ENCODE peak calls at places on chromosome 18, in six cellular contexts. O is GM13976, P is nephron progenitor cell, L is progenitor cell of endocrine pancreas, H is cardiac fibroblast, I is A549. A is an unnamed sample.

GRCh38 chr18:72174972-72175649 is 369.0 kb downstream of the CBLN2 start:
- DNase-seq in O (no peak), P (no peak), L (no peak), H (no peak), I (no peak), A (no peak)

GRCh38 chr18:70022636-70023035 is 75.0 kb upstream of the CD226 start:
- DNase-seq in O (no peak), P (no peak), L (no peak), H (no peak), I (no peak), A (no peak)

GRCh38 chr18:77127769-77128671 is 4.6 kb downstream of the MBP start:
- DNase-seq in O (no peak), P (no peak), L (no peak), H (peak), I (peak), A (no peak)

GRCh38 chr18:78522507-78522906 is 457.1 kb upstream of the SALL3 start:
- DNase-seq in O (no peak), P (no peak), L (no peak), H (no peak), I (no peak), A (no peak)

GRCh38 chr18:6920099-6920955 is 190.8 kb downstream of the ARHGAP28 start:
- DNase-seq in O (peak), P (peak), L (peak), H (peak), I (peak), A (peak)

GRCh38 chr18:3603460-3604259 is 153.7 kb downstream of the TGIF1 start:
- DNase-seq in O (no peak), P (no peak), L (no peak), H (peak), I (peak), A (peak)

GRCh38 chr18:43396266-43396665 is 119.0 kb upstream of the SYT4 start:
- DNase-seq in O (no peak), P (no peak), L (no peak), H (peak), I (peak), A (peak)

GRCh38 chr18:76405761-76406356 is 89.2 kb downstream of the ZNF516 start:
- DNase-seq in O (peak), P (peak), L (no peak), H (peak), I (peak), A (peak)

GRCh38 chr18:44031063-44031462 is 649.6 kb upstream of the SETBP1 start:
- DNase-seq in O (no peak), P (no peak), L (no peak), H (no peak), I (no peak), A (no peak)

GRCh38 chr18:75247041-75247551 is 36.5 kb downstream of the TSHZ1 start:
- DNase-seq in O (no peak), P (no peak), L (no peak), H (peak), I (no peak), A (no peak)

GRCh38 chr18:58669731-58670379 is 1.4 kb upstream of the MALT1 start:
- DNase-seq in O (no peak), P (no peak), L (no peak), H (no peak), I (peak), A (no peak)

GRCh38 chr18:79402977-79403722 is 7.4 kb downstream of the NFATC1 start:
- DNase-seq in O (no peak), P (peak), L (no peak), H (peak), I (no peak), A (peak)

GRCh38 chr18:67513285-67513684 is 3.2 kb downstream of the DSEL start:
- DNase-seq in O (no peak), P (no peak), L (no peak), H (no peak), I (peak), A (no peak)

GRCh38 chr18:37483221-37483971 is 82.2 kb downstream of the CELF4 start:
- DNase-seq in O (no peak), P (peak), L (peak), H (peak), I (peak), A (peak)

GRCh38 chr18:29892960-29893558 is 1149.5 kb downstream of the DSC3 start:
- DNase-seq in O (no peak), P (no peak), L (no peak), H (peak), I (peak), A (no peak)

GRCh38 chr18:76052196-76052595 is 442.8 kb downstream of the ZNF516 start:
- DNase-seq in O (no peak), P (no peak), L (no peak), H (no peak), I (no peak), A (no peak)

GRCh38 chr18:58379443-58379842 is 249.4 kb downstream of the ALPK2 start:
- DNase-seq in O (no peak), P (no peak), L (no peak), H (no peak), I (no peak), A (no peak)

GRCh38 chr18:68925268-68925667 is 127.4 kb downstream of the CCDC102B start:
- DNase-seq in O (no peak), P (no peak), L (no peak), H (peak), I (no peak), A (no peak)

GRCh38 chr18:9081940-9082339 is 20.6 kb upstream of the NDUFV2 start:
- DNase-seq in O (no peak), P (no peak), L (no peak), H (no peak), I (no peak), A (no peak)

GRCh38 chr18:65206551-65207260 is 544.1 kb upstream of the CDH7 start:
- DNase-seq in O (no peak), P (peak), L (no peak), H (no peak), I (peak), A (peak)

GRCh38 chr18:55763298-55763697 is 175.3 kb upstream of the TCF4 start:
- DNase-seq in O (no peak), P (no peak), L (no peak), H (no peak), I (peak), A (no peak)

GRCh38 chr18:7021994-7022840 is 95.4 kb downstream of the LAMA1 start:
- DNase-seq in O (no peak), P (no peak), L (no peak), H (peak), I (peak), A (peak)

GRCh38 chr18:13452448-13452811 is 233.9 kb downstream of the LDLRAD4 start:
- DNase-seq in O (no peak), P (no peak), L (no peak), H (peak), I (peak), A (no peak)

GRCh38 chr18:8654482-8655451 is 45.5 kb downstream of the RAB12 start:
- DNase-seq in O (peak), P (no peak), L (no peak), H (peak), I (peak), A (no peak)

GRCh38 chr18:26480897-26481795 is 67.2 kb downstream of the KCTD1 start:
- DNase-seq in O (no peak), P (no peak), L (no peak), H (peak), I (peak), A (no peak)

GRCh38 chr18:2431836-2432235 is 139.5 kb downstream of the METTL4 start:
- DNase-seq in O (no peak), P (no peak), L (no peak), H (no peak), I (no peak), A (no peak)

GRCh38 chr18:69590150-69590549 is 189.5 kb downstream of the DOK6 start:
- DNase-seq in O (no peak), P (no peak), L (no peak), H (peak), I (no peak), A (no peak)

GRCh38 chr18:3248062-3248669 is 565 bp downstream of the MYL12A start:
- DNase-seq in O (no peak), P (peak), L (no peak), H (peak), I (no peak), A (peak)

GRCh38 chr18:22378672-22379282 is 38.9 kb downstream of the CTAGE1 start:
- DNase-seq in O (no peak), P (no peak), L (no peak), H (peak), I (peak), A (peak)

GRCh38 chr18:66393463-66393862 is 210.4 kb downstream of the CDH19 start:
- DNase-seq in O (no peak), P (no peak), L (no peak), H (no peak), I (no peak), A (no peak)

GRCh38 chr18:45122510-45122909 is 441.8 kb downstream of the SETBP1 start:
- DNase-seq in O (no peak), P (no peak), L (no peak), H (no peak), I (no peak), A (no peak)

GRCh38 chr18:58491113-58491696 is 137.7 kb downstream of the ALPK2 start:
- DNase-seq in O (no peak), P (no peak), L (no peak), H (no peak), I (no peak), A (no peak)

GRCh38 chr18:12422936-12423335 is 15.2 kb downstream of the PRELID3A start:
- DNase-seq in O (no peak), P (no peak), L (no peak), H (no peak), I (peak), A (no peak)
- TF ChIP-seq CTCF in O (peak), P (no peak), L (no peak), H (peak), I (no peak), A (no peak)

DNA sequence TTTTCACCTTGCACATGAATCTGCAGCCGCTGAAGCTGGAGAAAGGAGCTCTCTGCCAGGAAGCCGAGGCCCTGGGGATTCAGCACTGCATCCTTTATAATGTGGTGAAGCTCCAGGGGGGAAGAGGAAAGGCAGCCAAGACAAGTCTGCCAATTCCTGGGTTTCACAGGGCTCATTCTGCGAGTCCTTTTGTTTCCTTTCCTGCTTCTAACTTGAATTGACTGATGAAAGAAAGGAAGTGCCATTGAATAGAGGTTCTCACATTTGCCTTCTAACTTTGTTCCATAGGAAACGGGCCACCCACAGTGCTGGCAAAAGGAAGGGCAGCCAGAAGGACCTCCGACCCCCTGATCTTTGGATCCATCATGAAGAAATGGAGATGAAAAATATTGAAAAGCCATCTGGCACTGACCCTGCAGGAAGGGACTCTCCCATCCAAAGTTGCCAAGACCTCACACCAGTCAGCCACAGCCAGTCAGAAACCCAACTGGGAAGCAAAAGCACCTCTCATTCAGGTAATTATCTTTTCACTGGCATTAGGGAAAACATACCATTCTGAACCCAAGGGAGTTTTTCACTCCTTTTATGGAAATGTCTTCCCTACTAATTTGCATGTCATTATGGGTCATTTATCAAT is 765.4 kb downstream of the MBD2 start:
- DNase-seq in O (no peak), P (no peak), L (no peak), H (peak), I (no peak), A (peak)
- TF ChIP-seq CTCF in O (no peak), P (no peak), L (no peak), H (no peak), I (no peak), A (no peak)

DNA sequence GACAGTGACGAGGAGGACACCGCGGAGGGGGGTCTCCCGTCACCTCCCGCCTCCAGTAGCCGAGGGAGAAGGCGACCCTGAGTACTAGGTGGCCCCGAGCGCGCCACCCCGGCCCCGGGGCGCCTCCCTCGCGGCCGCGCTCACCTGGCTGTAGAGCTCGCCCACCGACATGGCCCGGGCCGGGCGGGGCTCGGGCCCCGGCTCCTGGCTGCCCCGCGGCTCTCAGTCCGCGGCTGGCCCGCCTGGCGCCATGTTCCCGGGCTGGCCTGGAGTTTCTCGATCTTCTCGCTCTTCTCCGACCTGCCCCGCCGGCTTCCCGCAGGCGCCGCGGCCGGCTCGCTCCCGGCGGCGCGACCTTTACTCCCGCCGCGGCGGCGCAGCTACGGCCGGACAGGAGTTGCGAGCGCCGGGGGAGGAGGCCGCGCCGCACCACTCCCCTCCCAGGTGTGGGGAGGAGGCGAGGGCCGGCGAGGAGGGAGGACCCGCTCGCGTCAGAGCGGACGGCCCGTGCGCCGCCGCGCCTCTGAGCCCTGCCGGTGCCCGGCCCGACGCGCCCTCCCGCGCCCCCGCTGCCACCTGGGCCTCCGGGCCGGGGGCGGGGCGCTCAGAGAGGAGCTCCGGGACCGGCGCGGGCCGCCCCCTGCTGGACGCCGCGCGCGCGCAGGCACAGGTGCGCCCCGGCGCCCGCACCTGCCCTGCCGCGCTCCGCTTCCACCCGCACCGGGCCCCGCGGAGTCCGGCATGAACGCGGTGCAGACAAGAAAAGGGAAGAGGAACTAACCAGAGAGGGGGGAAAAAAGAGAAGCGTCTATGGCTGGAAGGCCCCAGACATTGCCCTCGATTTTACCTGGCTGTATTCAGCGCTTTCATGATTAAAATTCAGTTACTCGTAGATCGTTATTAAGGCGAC is at the start of gene MYO5B:
- DNase-seq in O (peak), P (peak), L (peak), H (no peak), I (peak), A (peak)
- TF ChIP-seq CTCF in O (peak), P (no peak), L (peak), H (no peak), I (peak), A (peak)

DNA sequence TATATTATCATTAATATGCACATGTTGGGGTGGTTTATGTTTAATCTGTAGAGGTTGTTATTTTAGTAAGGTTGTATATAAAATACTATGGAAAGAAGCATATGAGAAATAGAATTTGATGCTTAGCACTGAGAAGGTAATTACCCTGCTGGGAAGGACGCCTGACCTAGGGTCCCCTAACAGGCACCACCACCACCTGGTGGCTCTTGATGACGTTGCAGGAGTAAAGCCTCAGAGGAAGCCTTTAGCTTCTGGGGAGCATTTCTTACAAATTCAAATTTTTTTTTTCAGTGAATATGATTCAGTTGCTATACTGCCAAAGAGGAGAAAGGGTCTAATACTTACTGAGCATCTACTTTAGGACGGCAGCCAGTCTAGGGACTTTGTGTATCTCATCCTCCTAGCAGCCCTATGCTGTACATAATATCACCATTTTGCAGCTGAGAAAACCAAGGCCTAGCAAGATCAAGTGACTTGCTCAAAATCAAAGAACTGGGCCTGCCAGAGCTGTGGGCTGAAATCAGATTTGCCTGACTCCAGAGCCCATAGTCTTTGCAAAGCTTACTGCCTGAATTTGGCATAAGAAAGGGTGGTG is 78.7 kb upstream of the GAREM1 start:
- DNase-seq in O (peak), P (peak), L (peak), H (peak), I (peak), A (peak)
- TF ChIP-seq CTCF in O (peak), P (peak), L (peak), H (peak), I (peak), A (peak)

GRCh38 chr18:35756506-35757117 is 175.1 kb downstream of the GALNT1 start:
- DNase-seq in O (peak), P (peak), L (peak), H (peak), I (peak), A (peak)
- TF ChIP-seq CTCF in O (peak), P (peak), L (peak), H (peak), I (peak), A (peak)